ENCODE peak calls at places on chromosome 11, in six cellular contexts. One of them, this sample, is unnamed.

GRCh38 chr11:96794152-96794551 is 404.3 kb downstream of the JRKL start:
- DNase-seq in Peyer's patch: no peak
- DNase-seq in heart left ventricle: no peak
- DNase-seq in uterus: no peak
- DNase-seq in tibial nerve: no peak
- DNase-seq in adrenal gland: no peak
- DNase-seq in this sample: no peak

GRCh38 chr11:103798029-103798428 is 238.4 kb upstream of the DDI1 start:
- DNase-seq in Peyer's patch: no peak
- DNase-seq in heart left ventricle: no peak
- DNase-seq in uterus: no peak
- DNase-seq in tibial nerve: no peak
- DNase-seq in adrenal gland: no peak
- DNase-seq in this sample: no peak

GRCh38 chr11:113188433-113188834 is 125.9 kb upstream of the TTC12 start:
- DNase-seq in Peyer's patch: no peak
- DNase-seq in heart left ventricle: no peak
- DNase-seq in uterus: no peak
- DNase-seq in tibial nerve: no peak
- DNase-seq in adrenal gland: no peak
- DNase-seq in this sample: no peak

GRCh38 chr11:117552626-117553025 is 225.0 kb downstream of the CEP164 start:
- DNase-seq in Peyer's patch: no peak
- DNase-seq in heart left ventricle: no peak
- DNase-seq in uterus: no peak
- DNase-seq in tibial nerve: no peak
- DNase-seq in adrenal gland: no peak
- DNase-seq in this sample: no peak

GRCh38 chr11:123111465-123111864 is 49.5 kb upstream of the HSPA8 start:
- DNase-seq in Peyer's patch: no peak
- DNase-seq in heart left ventricle: no peak
- DNase-seq in uterus: no peak
- DNase-seq in tibial nerve: no peak
- DNase-seq in adrenal gland: no peak
- DNase-seq in this sample: no peak

GRCh38 chr11:111312076-111312475 is 13.7 kb downstream of the POU2AF3 start:
- DNase-seq in Peyer's patch: no peak
- DNase-seq in heart left ventricle: no peak
- DNase-seq in uterus: no peak
- DNase-seq in tibial nerve: no peak
- DNase-seq in adrenal gland: no peak
- DNase-seq in this sample: no peak

GRCh38 chr11:75478690-75479597 is 45.9 kb upstream of the KLHL35 start:
- DNase-seq in Peyer's patch: no peak
- DNase-seq in heart left ventricle: no peak
- DNase-seq in uterus: no peak
- DNase-seq in tibial nerve: no peak
- DNase-seq in adrenal gland: no peak
- DNase-seq in this sample: no peak

GRCh38 chr11:117076941-117077659 is 21.1 kb downstream of the SIK3 start:
- DNase-seq in Peyer's patch: no peak
- DNase-seq in heart left ventricle: no peak
- DNase-seq in uterus: no peak
- DNase-seq in tibial nerve: no peak
- DNase-seq in adrenal gland: no peak
- DNase-seq in this sample: no peak

GRCh38 chr11:131099013-131099412 is 182.7 kb upstream of the SNX19 start:
- DNase-seq in Peyer's patch: no peak
- DNase-seq in heart left ventricle: no peak
- DNase-seq in uterus: no peak
- DNase-seq in tibial nerve: no peak
- DNase-seq in adrenal gland: no peak
- DNase-seq in this sample: no peak

GRCh38 chr11:2328040-2328439 is 26.2 kb downstream of the TSPAN32 start:
- DNase-seq in Peyer's patch: no peak
- DNase-seq in heart left ventricle: no peak
- DNase-seq in uterus: no peak
- DNase-seq in tibial nerve: no peak
- DNase-seq in adrenal gland: no peak
- DNase-seq in this sample: no peak

GRCh38 chr11:18312663-18313420 is 9.1 kb downstream of the HPS5 start:
- DNase-seq in Peyer's patch: no peak
- DNase-seq in heart left ventricle: no peak
- DNase-seq in uterus: no peak
- DNase-seq in tibial nerve: no peak
- DNase-seq in adrenal gland: no peak
- DNase-seq in this sample: no peak

GRCh38 chr11:14414470-14415461 is 55.8 kb upstream of the RRAS2 start:
- DNase-seq in Peyer's patch: no peak
- DNase-seq in heart left ventricle: no peak
- DNase-seq in uterus: no peak
- DNase-seq in tibial nerve: no peak
- DNase-seq in adrenal gland: no peak
- DNase-seq in this sample: no peak

GRCh38 chr11:129881570-129882170 is 13.7 kb downstream of the NFRKB start:
- DNase-seq in Peyer's patch: no peak
- DNase-seq in heart left ventricle: no peak
- DNase-seq in uterus: no peak
- DNase-seq in tibial nerve: no peak
- DNase-seq in adrenal gland: peak
- DNase-seq in this sample: peak

GRCh38 chr11:64874308-64874707 is 4.1 kb downstream of the EHD1 start:
- DNase-seq in Peyer's patch: peak
- DNase-seq in heart left ventricle: no peak
- DNase-seq in uterus: no peak
- DNase-seq in tibial nerve: peak
- DNase-seq in adrenal gland: no peak
- DNase-seq in this sample: peak

GRCh38 chr11:121534131-121535093 is 81.6 kb upstream of the SORL1-AS1 start:
- DNase-seq in Peyer's patch: no peak
- DNase-seq in heart left ventricle: no peak
- DNase-seq in uterus: no peak
- DNase-seq in tibial nerve: no peak
- DNase-seq in adrenal gland: no peak
- DNase-seq in this sample: peak

GRCh38 chr11:26963764-26964163 is 30.1 kb upstream of the FIBIN start:
- DNase-seq in Peyer's patch: no peak
- DNase-seq in heart left ventricle: no peak
- DNase-seq in uterus: no peak
- DNase-seq in tibial nerve: no peak
- DNase-seq in adrenal gland: no peak
- DNase-seq in this sample: no peak

GRCh38 chr11:27310710-27311109 is 52.3 kb downstream of the CCDC34 start:
- DNase-seq in Peyer's patch: no peak
- DNase-seq in heart left ventricle: no peak
- DNase-seq in uterus: no peak
- DNase-seq in tibial nerve: no peak
- DNase-seq in adrenal gland: no peak
- DNase-seq in this sample: no peak

GRCh38 chr11:120184946-120185677 is 25.7 kb upstream of the OAF start:
- DNase-seq in Peyer's patch: no peak
- DNase-seq in heart left ventricle: peak
- DNase-seq in uterus: peak
- DNase-seq in tibial nerve: peak
- DNase-seq in adrenal gland: peak
- DNase-seq in this sample: peak

GRCh38 chr11:3134651-3135490 is 30.2 kb downstream of the OSBPL5 start:
- DNase-seq in Peyer's patch: no peak
- DNase-seq in heart left ventricle: peak
- DNase-seq in uterus: peak
- DNase-seq in tibial nerve: no peak
- DNase-seq in adrenal gland: no peak
- DNase-seq in this sample: no peak

GRCh38 chr11:8870461-8871282 is 40.3 kb upstream of the AKIP1 start:
- DNase-seq in Peyer's patch: no peak
- DNase-seq in heart left ventricle: peak
- DNase-seq in uterus: peak
- DNase-seq in tibial nerve: peak
- DNase-seq in adrenal gland: peak
- DNase-seq in this sample: peak

GRCh38 chr11:123584186-123584585 is 70.2 kb downstream of the SCN3B start:
- DNase-seq in Peyer's patch: no peak
- DNase-seq in heart left ventricle: no peak
- DNase-seq in uterus: no peak
- DNase-seq in tibial nerve: no peak
- DNase-seq in adrenal gland: no peak
- DNase-seq in this sample: no peak

GRCh38 chr11:75508051-75508561 is 17.6 kb downstream of the GDPD5 start:
- DNase-seq in Peyer's patch: peak
- DNase-seq in heart left ventricle: no peak
- DNase-seq in uterus: no peak
- DNase-seq in tibial nerve: no peak
- DNase-seq in adrenal gland: no peak
- DNase-seq in this sample: no peak

GRCh38 chr11:46112961-46113617 is 8.2 kb downstream of the PHF21A start:
- DNase-seq in Peyer's patch: no peak
- DNase-seq in heart left ventricle: no peak
- DNase-seq in uterus: no peak
- DNase-seq in tibial nerve: no peak
- DNase-seq in adrenal gland: no peak
- DNase-seq in this sample: peak

GRCh38 chr11:134614141-134614540 is 202.1 kb upstream of the B3GAT1 start:
- DNase-seq in Peyer's patch: no peak
- DNase-seq in heart left ventricle: no peak
- DNase-seq in uterus: no peak
- DNase-seq in tibial nerve: no peak
- DNase-seq in adrenal gland: no peak
- DNase-seq in this sample: no peak

GRCh38 chr11:35943294-35943693 is 568 bp upstream of the LDLRAD3 start:
- DNase-seq in Peyer's patch: no peak
- DNase-seq in heart left ventricle: no peak
- DNase-seq in uterus: peak
- DNase-seq in tibial nerve: no peak
- DNase-seq in adrenal gland: no peak
- DNase-seq in this sample: peak
- TF ChIP-seq POLR2A in Peyer's patch: no peak
- TF ChIP-seq POLR2A in heart left ventricle: no peak
- TF ChIP-seq POLR2A in uterus: no peak
- TF ChIP-seq POLR2A in tibial nerve: no peak
- TF ChIP-seq POLR2A in adrenal gland: no peak
- TF ChIP-seq POLR2A in this sample: no peak

GRCh38 chr11:34256150-34256549 is 101.7 kb downstream of the ABTB2 start:
- DNase-seq in Peyer's patch: no peak
- DNase-seq in heart left ventricle: no peak
- DNase-seq in uterus: no peak
- DNase-seq in tibial nerve: no peak
- DNase-seq in adrenal gland: no peak
- DNase-seq in this sample: no peak
- H3K27ac ChIP-seq in Peyer's patch: no peak
- H3K27ac ChIP-seq in heart left ventricle: peak
- H3K27ac ChIP-seq in uterus: no peak
- H3K27ac ChIP-seq in tibial nerve: no peak
- H3K27ac ChIP-seq in adrenal gland: no peak
- H3K27ac ChIP-seq in this sample: no peak

GRCh38 chr11:72721276-72721675 is 30.9 kb downstream of the ARAP1 start:
- DNase-seq in Peyer's patch: no peak
- DNase-seq in heart left ventricle: no peak
- DNase-seq in uterus: no peak
- DNase-seq in tibial nerve: no peak
- DNase-seq in adrenal gland: no peak
- DNase-seq in this sample: no peak

GRCh38 chr11:72720806-72721205 is 31.4 kb downstream of the ARAP1 start:
- DNase-seq in Peyer's patch: no peak
- DNase-seq in heart left ventricle: no peak
- DNase-seq in uterus: no peak
- DNase-seq in tibial nerve: no peak
- DNase-seq in adrenal gland: no peak
- DNase-seq in this sample: no peak

GRCh38 chr11:72723508-72723907 is 28.7 kb downstream of the ARAP1 start:
- DNase-seq in Peyer's patch: no peak
- DNase-seq in heart left ventricle: no peak
- DNase-seq in uterus: no peak
- DNase-seq in tibial nerve: no peak
- DNase-seq in adrenal gland: no peak
- DNase-seq in this sample: no peak

GRCh38 chr11:72721689-72722049 is 30.5 kb downstream of the ARAP1 start:
- DNase-seq in Peyer's patch: no peak
- DNase-seq in heart left ventricle: no peak
- DNase-seq in uterus: no peak
- DNase-seq in tibial nerve: no peak
- DNase-seq in adrenal gland: no peak
- DNase-seq in this sample: peak

GRCh38 chr11:72722050-72722748 is 30.0 kb downstream of the ARAP1 start:
- DNase-seq in Peyer's patch: peak
- DNase-seq in heart left ventricle: peak
- DNase-seq in uterus: peak
- DNase-seq in tibial nerve: peak
- DNase-seq in adrenal gland: peak
- DNase-seq in this sample: peak
- TF ChIP-seq CTCF in Peyer's patch: no peak
- TF ChIP-seq CTCF in heart left ventricle: no peak
- TF ChIP-seq CTCF in uterus: no peak
- TF ChIP-seq CTCF in tibial nerve: peak
- TF ChIP-seq CTCF in adrenal gland: no peak
- TF ChIP-seq CTCF in this sample: no peak

GRCh38 chr11:125300791-125301218 is 136.3 kb downstream of the PKNOX2 start:
- DNase-seq in Peyer's patch: no peak
- DNase-seq in heart left ventricle: no peak
- DNase-seq in uterus: no peak
- DNase-seq in tibial nerve: no peak
- DNase-seq in adrenal gland: peak
- DNase-seq in this sample: peak
- TF ChIP-seq POLR2A in Peyer's patch: no peak
- TF ChIP-seq POLR2A in heart left ventricle: no peak
- TF ChIP-seq POLR2A in uterus: no peak
- TF ChIP-seq POLR2A in tibial nerve: no peak
- TF ChIP-seq POLR2A in adrenal gland: no peak
- TF ChIP-seq POLR2A in this sample: no peak

GRCh38 chr11:589798-590197 is 13.5 kb downstream of the PHRF1 start:
- DNase-seq in Peyer's patch: no peak
- DNase-seq in heart left ventricle: no peak
- DNase-seq in uterus: no peak
- DNase-seq in tibial nerve: no peak
- DNase-seq in adrenal gland: no peak
- DNase-seq in this sample: no peak
- H3K27ac ChIP-seq in Peyer's patch: no peak
- H3K27ac ChIP-seq in heart left ventricle: no peak
- H3K27ac ChIP-seq in uterus: no peak
- H3K27ac ChIP-seq in tibial nerve: no peak
- H3K27ac ChIP-seq in adrenal gland: no peak
- H3K27ac ChIP-seq in this sample: no peak

DNA sequence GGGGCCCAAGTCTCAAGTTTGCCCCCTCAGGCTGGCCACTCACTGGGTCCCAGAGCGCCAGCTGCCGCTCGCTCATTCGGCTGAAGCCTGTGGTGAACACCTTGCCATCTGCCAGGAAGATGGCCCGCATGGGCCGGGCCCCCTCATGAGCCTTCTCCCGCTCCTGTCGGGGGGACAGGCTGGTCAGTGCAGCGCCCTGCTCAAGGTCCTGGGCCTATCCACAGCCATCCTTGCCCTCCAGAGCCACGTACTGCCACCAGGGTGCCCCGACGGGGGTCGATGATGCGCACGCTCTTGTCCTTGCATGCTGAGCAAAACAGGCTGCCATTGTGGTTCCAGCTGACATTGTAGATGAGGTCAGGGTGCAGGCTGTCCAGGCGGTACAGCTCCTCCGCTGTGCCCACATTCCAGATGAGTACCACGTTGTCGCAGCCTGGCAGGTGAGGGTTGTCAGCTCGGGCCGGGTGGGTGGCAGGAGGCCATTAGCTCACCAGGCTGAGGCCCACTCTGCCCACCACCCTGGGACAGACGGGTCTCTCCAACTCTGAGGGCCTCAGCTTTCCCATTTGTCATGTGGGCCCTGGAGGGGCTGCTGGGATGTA is 2.1 kb downstream of the CORO1B start:
- DNase-seq in Peyer's patch: no peak
- DNase-seq in heart left ventricle: no peak
- DNase-seq in uterus: no peak
- DNase-seq in tibial nerve: no peak
- DNase-seq in adrenal gland: no peak
- DNase-seq in this sample: no peak
- TF ChIP-seq CTCF in Peyer's patch: no peak
- TF ChIP-seq CTCF in heart left ventricle: no peak
- TF ChIP-seq CTCF in uterus: no peak
- TF ChIP-seq CTCF in tibial nerve: no peak
- TF ChIP-seq CTCF in adrenal gland: no peak
- TF ChIP-seq CTCF in this sample: no peak

This sample was measured in testis.